ENCODE peak calls at places on chromosomes 16 and 17, in five cellular contexts. Q is HT1080; Y is stimulated activated CD4-positive, alpha-beta T cell treated with anti-CD3 and anti-CD28 coated beads, Interleukin-1b, Interleukin-23, amount 100 ng/mL, for 1 hour; J is spleen; U is CD4-positive, alpha-beta T cell. S is an unnamed sample.

GRCh38 chr16:89498839-89499238 is 8.5 kb upstream of the ANKRD11 start:
- DNase-seq in Q (no peak), Y (no peak), J (no peak), U (no peak), S (peak)

GRCh38 chr16:89117239-89117974 is 23.8 kb downstream of the ACSF3 start:
- DNase-seq in Q (no peak), Y (no peak), J (peak), U (no peak), S (no peak)

GRCh38 chr16:11254913-11255736 is 879 bp downstream of the SOCS1 start:
- DNase-seq in Q (no peak), Y (no peak), J (no peak), U (peak), S (peak)

GRCh38 chr16:83979456-83979855 is 11.4 kb downstream of the NECAB2 start:
- DNase-seq in Q (no peak), Y (no peak), J (no peak), U (no peak), S (no peak)

GRCh38 chr16:84643180-84643583 is 5.1 kb upstream of the KLHL36 start:
- DNase-seq in Q (peak), Y (no peak), J (no peak), U (no peak), S (peak)

GRCh38 chr17:40363480-40363838 is 1.1 kb downstream of the GJD3 start:
- DNase-seq in Q (no peak), Y (no peak), J (peak), U (no peak), S (no peak)

GRCh38 chr17:45282683-45283644 is 21.1 kb upstream of the SPATA32 start:
- DNase-seq in Q (no peak), Y (no peak), J (no peak), U (no peak), S (peak)

GRCh38 chr17:76048711-76049110 is 21.6 kb upstream of the EVPL start:
- DNase-seq in Q (peak), Y (no peak), J (no peak), U (no peak), S (no peak)

GRCh38 chr17:27533874-27534815 is 77.9 kb downstream of the KSR1 start:
- DNase-seq in Q (peak), Y (no peak), J (peak), U (no peak), S (peak)

GRCh38 chr17:83098241-83099085 is 19.1 kb downstream of the METRNL start:
- DNase-seq in Q (no peak), Y (no peak), J (no peak), U (no peak), S (no peak)

GRCh38 chr17:2849327-2849670 is 53.1 kb downstream of the RAP1GAP2 start:
- DNase-seq in Q (no peak), Y (no peak), J (no peak), U (no peak), S (no peak)

GRCh38 chr17:72304859-72305258 is 184.0 kb downstream of the SOX9 start:
- DNase-seq in Q (no peak), Y (no peak), J (no peak), U (no peak), S (no peak)

GRCh38 chr17:28426081-28426519 is 20.1 kb upstream of the SLC46A1 start:
- DNase-seq in Q (no peak), Y (no peak), J (no peak), U (no peak), S (peak)

GRCh38 chr17:7929158-7930029 is at the start of gene KCNAB3:
- DNase-seq in Q (no peak), Y (no peak), J (peak), U (peak), S (no peak)

GRCh38 chr16:17269434-17269833 is 201.3 kb downstream of the XYLT1 start:
- DNase-seq in Q (no peak), Y (no peak), J (no peak), U (no peak), S (no peak)

GRCh38 chr16:81987706-81988105 is 23.6 kb downstream of the SDR42E1 start:
- DNase-seq in Q (peak), Y (no peak), J (no peak), U (no peak), S (no peak)

GRCh38 chr17:44322236-44322895 is 2.3 kb downstream of the SLC25A39 start:
- DNase-seq in Q (no peak), Y (no peak), J (no peak), U (no peak), S (no peak)

GRCh38 chr16:9134739-9135138 is 43.3 kb downstream of the HAPSTR1 start:
- DNase-seq in Q (peak), Y (no peak), J (peak), U (peak), S (peak)

GRCh38 chr17:35095741-35096140 is 23.9 kb downstream of the RAD51D start:
- DNase-seq in Q (no peak), Y (no peak), J (no peak), U (no peak), S (no peak)

GRCh38 chr16:31010539-31010938 is at the start of gene STX1B:
- DNase-seq in Q (no peak), Y (peak), J (no peak), U (peak), S (no peak)

GRCh38 chr17:20095366-20096080 is 86.4 kb downstream of the SPECC1 start:
- DNase-seq in Q (peak), Y (no peak), J (no peak), U (no peak), S (peak)

GRCh38 chr16:56294599-56294998 is 103.3 kb downstream of the GNAO1 start:
- DNase-seq in Q (peak), Y (no peak), J (no peak), U (no peak), S (peak)

GRCh38 chr16:12170103-12171025 is 193.8 kb downstream of the SNX29 start:
- DNase-seq in Q (no peak), Y (no peak), J (no peak), U (no peak), S (no peak)

GRCh38 chr17:21066394-21066793 is 23.6 kb upstream of the USP22 start:
- DNase-seq in Q (peak), Y (no peak), J (no peak), U (no peak), S (peak)

GRCh38 chr16:85273293-85273692 is 161.0 kb upstream of the CIBAR2 start:
- DNase-seq in Q (no peak), Y (no peak), J (no peak), U (no peak), S (no peak)

GRCh38 chr17:32259596-32259995 is 6.0 kb upstream of the RHBDL3 start:
- DNase-seq in Q (peak), Y (no peak), J (peak), U (no peak), S (peak)

GRCh38 chr17:45132569-45133463 is 501 bp upstream of the PLCD3 start:
- DNase-seq in Q (peak), Y (peak), J (peak), U (peak), S (peak)

GRCh38 chr17:10394201-10394887 is 21.5 kb upstream of the MYH13 start:
- DNase-seq in Q (no peak), Y (no peak), J (no peak), U (no peak), S (no peak)

GRCh38 chr16:642189-643049 is 791 bp downstream of the MCRIP2 start:
- DNase-seq in Q (no peak), Y (no peak), J (peak), U (no peak), S (peak)

GRCh38 chr17:17840751-17841591 is 4.2 kb upstream of the SREBF1 start:
- DNase-seq in Q (peak), Y (no peak), J (no peak), U (no peak), S (peak)

GRCh38 chr17:43169561-43170139 is 1.4 kb upstream of the NBR1 start:
- DNase-seq in Q (no peak), Y (no peak), J (peak), U (no peak), S (peak)

GRCh38 chr17:44925731-44926697 is 10.7 kb upstream of the GFAP start:
- DNase-seq in Q (no peak), Y (no peak), J (peak), U (no peak), S (no peak)

GRCh38 chr17:41647940-41648410 is 23.6 kb upstream of the KRT17 start:
- DNase-seq in Q (peak), Y (peak), J (peak), U (peak), S (peak)

S was measured in RPMI7951.